ENCODE peak calls at places on chromosomes 3 and 15, in seven cellular contexts. J is NT2/D1; K is CD4-positive, alpha-beta memory T cell; I is left lung; H is stomach; R is heart left ventricle; Q is SJSA1. D is an unnamed sample.

GRCh38 chr3:78820497-78820896 is 947.3 kb downstream of the ROBO1 start:
- DNase-seq in J (no peak), Q (no peak), I (no peak), H (no peak), K (no peak), R (no peak), D (no peak)

GRCh38 chr3:6542795-6543194 is 318.1 kb upstream of the GRM7 start:
- DNase-seq in K (no peak), Q (no peak), R (no peak), I (no peak), J (no peak), H (no peak), D (no peak)

GRCh38 chr15:71115567-71116351 is 488 bp downstream of the THSD4 start:
- DNase-seq in H (peak; percentile 66), R (peak; percentile 54), K (no peak), Q (peak; percentile 65), I (peak; percentile 64), J (no peak), D (peak; percentile 88)

GRCh38 chr3:136380530-136380929 is 130.4 kb downstream of the PCCB start:
- DNase-seq in J (no peak), Q (no peak), R (no peak), H (no peak), I (no peak), K (no peak), D (no peak)

GRCh38 chr3:141336672-141337522 is 31.4 kb upstream of the ZBTB38 start:
- DNase-seq in J (no peak), Q (peak; percentile 68), I (no peak), R (no peak), K (no peak), H (no peak), D (no peak)

GRCh38 chr3:27224197-27224596 is 145.0 kb downstream of the NEK10 start:
- DNase-seq in I (no peak), R (peak; percentile 67), J (no peak), Q (no peak), H (no peak), K (no peak), D (no peak)

GRCh38 chr3:56988874-56989433 is 71.5 kb upstream of the SPATA12 start:
- DNase-seq in H (peak; percentile 82), I (peak; percentile 72), R (peak; percentile 74), K (peak; percentile 67), J (peak; percentile 81), Q (peak; percentile 61), D (peak; percentile 79)

GRCh38 chr3:141227752-141228151 is 3.9 kb upstream of the PXYLP1 start:
- DNase-seq in J (no peak), Q (peak; percentile 77), H (no peak), I (no peak), K (no peak), R (no peak), D (no peak)

GRCh38 chr15:74307827-74308642 is 59.4 kb downstream of the CYP11A1 start:
- DNase-seq in R (peak; percentile 38), I (no peak), Q (no peak), K (peak; percentile 6), H (peak; percentile 59), J (no peak), D (peak; percentile 92)

GRCh38 chr15:50463423-50464358 is 39.5 kb downstream of the USP8 start:
- DNase-seq in Q (no peak), I (no peak), K (no peak), H (no peak), R (no peak), J (no peak), D (no peak)

GRCh38 chr3:123884258-123884831 is at the start of gene MYLK:
- DNase-seq in J (peak; percentile 95), R (peak; percentile 87), K (peak; percentile 1), I (peak; percentile 79), H (peak; percentile 65), Q (peak; percentile 85), D (peak; percentile 93)

GRCh38 chr3:111076732-111077131 is 5.1 kb downstream of the NECTIN3 start:
- DNase-seq in K (no peak), H (no peak), R (no peak), Q (no peak), I (no peak), J (no peak), D (no peak)

GRCh38 chr15:100284701-100285100 is 57.1 kb downstream of the ADAMTS17 start:
- DNase-seq in R (peak; percentile 83), J (no peak), K (no peak), H (peak; percentile 36), Q (no peak), I (no peak), D (no peak)

GRCh38 chr3:185164428-185165217 is 11.8 kb upstream of the C3orf70 start:
- DNase-seq in J (no peak), R (no peak), I (no peak), K (no peak), H (no peak), Q (no peak), D (no peak)

GRCh38 chr15:35725353-35725752 is 179.4 kb upstream of the DPH6 start:
- DNase-seq in H (no peak), R (no peak), Q (no peak), I (no peak), K (no peak), J (no peak), D (no peak)

GRCh38 chr15:48021336-48022086 is 99.3 kb upstream of the SLC24A5 start:
- DNase-seq in R (no peak), H (no peak), Q (no peak), J (no peak), K (no peak), I (no peak), D (no peak)

GRCh38 chr3:10581251-10581650 is 75.9 kb upstream of the ATP2B2 start:
- DNase-seq in K (no peak), R (no peak), J (no peak), Q (no peak), H (no peak), I (no peak), D (no peak)

GRCh38 chr3:175383366-175383765 is 524.2 kb downstream of the NAALADL2 start:
- DNase-seq in Q (no peak), K (no peak), I (no peak), R (no peak), H (no peak), J (no peak), D (no peak)

GRCh38 chr15:77607894-77608261 is 24.8 kb downstream of the LINGO1 start:
- DNase-seq in J (no peak), R (no peak), I (no peak), Q (no peak), H (no peak), K (no peak), D (peak; percentile 49)

GRCh38 chr3:175270199-175270837 is 411.2 kb downstream of the NAALADL2 start:
- DNase-seq in I (no peak), K (no peak), H (no peak), J (no peak), R (no peak), Q (no peak), D (no peak)

GRCh38 chr15:52191207-52191606 is at the start of gene GNB5:
- DNase-seq in J (no peak), Q (no peak), K (no peak), R (no peak), I (no peak), H (no peak), D (no peak)

GRCh38 chr3:193605876-193606275 is 12.9 kb downstream of the OPA1 start:
- DNase-seq in Q (peak; percentile 53), H (peak; percentile 55), R (peak; percentile 34), K (peak; percentile 53), I (no peak), J (peak; percentile 60), D (peak; percentile 55)

GRCh38 chr15:60972866-60973265 is 256.2 kb downstream of the RORA start:
- DNase-seq in K (no peak), I (no peak), H (no peak), J (no peak), Q (no peak), R (no peak), D (no peak)

GRCh38 chr15:42118650-42119531 is 24.5 kb upstream of the PLA2G4D start:
- DNase-seq in Q (no peak), I (no peak), J (no peak), K (no peak), R (no peak), H (peak; percentile 21), D (peak; percentile 51)

DNA sequence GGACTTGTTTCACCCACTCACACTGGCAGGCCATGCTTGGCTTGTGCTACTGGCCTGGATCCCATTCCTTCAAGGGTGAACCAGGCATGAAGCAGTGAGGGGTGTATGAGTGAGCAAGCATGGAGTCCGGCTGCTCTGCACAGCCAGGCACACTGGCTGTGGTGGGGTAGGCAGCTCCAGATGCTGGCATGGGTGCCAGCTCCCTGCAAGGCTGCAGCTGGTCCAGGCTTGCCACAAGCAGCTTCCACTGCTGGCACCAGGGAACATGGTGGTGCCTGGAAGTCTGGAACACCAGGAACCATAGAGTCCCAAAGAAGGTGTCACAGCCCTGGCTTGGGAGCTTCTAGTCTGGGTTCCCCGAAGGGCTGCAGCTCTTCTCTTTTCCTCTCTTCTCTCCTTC is 395.1 kb downstream of the UNC13C start:
- DNase-seq in I (no peak), K (no peak), Q (no peak), R (no peak), H (no peak), J (no peak), D (no peak)
- H3K27me3 ChIP-seq in I (no peaks in the 10 kb centered on the region), K (no peaks in the 10 kb centered on the region), Q (no peaks in the 10 kb centered on the region), R (no peaks in the 10 kb centered on the region), H (no peaks in the 10 kb centered on the region), J (no peaks in the 10 kb centered on the region), D (no peaks in the 10 kb centered on the region)

GRCh38 chr3:150469931-150470740 is 62.0 kb downstream of the TSC22D2 start:
- DNase-seq in Q (peak; percentile 56), R (no peak), I (no peak), H (no peak), J (no peak), K (no peak), D (no peak)
- H3K4me3 ChIP-seq in Q (no peak overlapping the region), R (no peak overlapping the region), I (no peak overlapping the region), H (no peak overlapping the region), J (no peak overlapping the region), K (no peak overlapping the region), D (no peak overlapping the region)

DNA sequence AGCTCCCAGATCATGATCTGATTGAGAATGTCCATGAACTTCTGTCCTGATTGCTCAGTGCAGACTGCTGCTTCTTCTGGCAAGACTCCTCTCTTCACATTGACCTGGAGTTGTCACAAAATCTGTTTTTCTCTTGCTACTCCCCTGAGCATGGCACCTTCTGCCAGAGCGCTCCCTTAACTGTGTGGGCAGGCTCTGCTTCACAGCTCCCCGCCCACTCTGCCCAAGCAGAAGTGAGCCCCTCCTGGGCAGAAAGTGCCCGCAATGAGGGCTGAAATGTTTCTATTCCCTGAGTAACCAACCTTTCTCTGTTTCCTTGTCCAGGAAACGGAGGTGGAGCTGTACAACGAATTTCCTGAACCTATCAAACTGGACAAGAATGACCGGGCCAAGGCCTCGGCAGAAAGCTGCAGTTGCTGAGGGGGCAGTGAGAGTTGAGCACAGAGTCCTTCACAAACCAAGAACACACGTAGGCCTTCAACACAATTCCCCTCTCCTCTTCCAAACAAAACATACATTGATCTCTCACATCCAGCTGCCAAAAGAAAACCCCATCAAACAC is 66.3 kb upstream of the ACAD9 start:
- DNase-seq in H (no peak), Q (no peak), R (no peak), I (no peak), K (no peak), J (no peak), D (no peak)
- H3K36me3 ChIP-seq in H (peaks cover 94% of the 10 kb centered on the region), Q (peaks cover 76% of the 10 kb centered on the region), R (peaks cover 10% of the 10 kb centered on the region), I (peaks cover 97% of the 10 kb centered on the region), K (peaks cover 41% of the 10 kb centered on the region), J (peaks cover 78% of the 10 kb centered on the region), D (peaks cover 31% of the 10 kb centered on the region)

GRCh38 chr3:162165346-162165745 is 668.7 kb downstream of the OTOL1 start:
- DNase-seq in Q (no peak), R (no peak), I (no peak), H (no peak), K (no peak), J (no peak), D (no peak)

GRCh38 chr3:162166543-162166942 is 669.9 kb downstream of the OTOL1 start:
- DNase-seq in J (no peak), Q (no peak), R (no peak), I (no peak), K (no peak), H (no peak), D (no peak)

GRCh38 chr3:162161595-162161994 is 665.0 kb downstream of the OTOL1 start:
- DNase-seq in K (no peak), J (no peak), R (no peak), H (no peak), Q (no peak), I (no peak), D (no peak)
- H3K27me3 ChIP-seq in K (no peaks in the 10 kb centered on the region), J (no peaks in the 10 kb centered on the region), R (no peaks in the 10 kb centered on the region), H (no peaks in the 10 kb centered on the region), Q (no peaks in the 10 kb centered on the region), I (no peaks in the 10 kb centered on the region), D (no peaks in the 10 kb centered on the region)

D was measured in H7.